ENCODE peak calls at places on chromosomes 1 and 21, in four cellular contexts. U, A, C and Z are unnamed samples. For H3K9me1, the result is how much of the 10 kb centered on the place peaks cover.

GRCh38 chr1:20472860-20473711 is 12.9 kb downstream of the CAMK2N1 start:
- DNase-seq in C (peak), A (no peak), U (peak), Z (peak)

GRCh38 chr1:214514819-214515383 is 36.5 kb downstream of the PTPN14 start:
- DNase-seq in A (no peak), U (no peak), C (no peak), Z (no peak)

GRCh38 chr21:37787456-37787855 is 128.8 kb downstream of the KCNJ6 start:
- DNase-seq in U (peak), A (peak), C (peak), Z (no peak)

GRCh38 chr1:29675481-29676263 is 439.4 kb downstream of the PTPRU start:
- DNase-seq in A (no peak), U (no peak), C (no peak), Z (no peak)

GRCh38 chr1:33211972-33212371 is 30.1 kb upstream of the TRIM62 start:
- DNase-seq in A (no peak), U (no peak), C (no peak), Z (no peak)

GRCh38 chr1:94083653-94084052 is 37.3 kb downstream of the ABCA4 start:
- DNase-seq in U (no peak), C (peak), A (no peak), Z (no peak)

GRCh38 chr1:31768407-31768806 is 4.3 kb upstream of the ADGRB2 start:
- DNase-seq in A (no peak), U (no peak), C (no peak), Z (no peak)

GRCh38 chr1:101407505-101408211 is 170.8 kb downstream of the S1PR1 start:
- DNase-seq in A (no peak), C (no peak), U (no peak), Z (no peak)

GRCh38 chr1:112388436-112388835 is 7.6 kb upstream of the CTTNBP2NL start:
- DNase-seq in U (peak), C (peak), A (no peak), Z (no peak)

GRCh38 chr21:27756191-27756590 is 789.3 kb upstream of the ADAMTS5 start:
- DNase-seq in C (no peak), A (no peak), U (no peak), Z (no peak)

GRCh38 chr1:216606047-216606637 is 117.1 kb downstream of the ESRRG start:
- DNase-seq in A (no peak), U (no peak), C (no peak), Z (no peak)

GRCh38 chr1:180168786-180169640 is 14.3 kb downstream of the QSOX1 start:
- DNase-seq in U (peak), C (peak), A (no peak), Z (peak)

GRCh38 chr21:38806153-38806941 is 618 bp downstream of the ETS2 start:
- DNase-seq in A (no peak), U (no peak), C (no peak), Z (peak)

GRCh38 chr1:161921990-161922389 is 101.7 kb downstream of the OLFML2B start:
- DNase-seq in U (peak), C (peak), A (no peak), Z (no peak)

GRCh38 chr1:103107696-103108524 is at the start of gene COL11A1:
- DNase-seq in C (no peak), U (no peak), A (no peak), Z (no peak)

GRCh38 chr21:21213297-21213696 is 215.1 kb downstream of the NCAM2 start:
- DNase-seq in A (no peak), U (peak), C (no peak), Z (no peak)

GRCh38 chr1:31095298-31095981 is 29.9 kb upstream of the PUM1 start:
- DNase-seq in C (peak), U (peak), A (no peak), Z (no peak)

GRCh38 chr1:230421485-230421884 is 4.6 kb downstream of the PGBD5 start:
- DNase-seq in A (no peak), C (no peak), U (no peak), Z (no peak)

GRCh38 chr1:54254055-54254454 is 54.1 kb downstream of the MRPL37 start:
- DNase-seq in A (no peak), U (peak), C (peak), Z (no peak)

GRCh38 chr1:225653463-225654276 is 747 bp upstream of the ENAH start:
- DNase-seq in C (peak), A (no peak), U (peak), Z (no peak)

GRCh38 chr1:33383974-33384767 is 46.7 kb downstream of the PHC2 start:
- DNase-seq in A (no peak), U (peak), C (peak), Z (no peak)

GRCh38 chr1:151324390-151324930 is 2.8 kb downstream of the PI4KB start:
- DNase-seq in A (no peak), C (no peak), U (no peak), Z (no peak)

GRCh38 chr1:222711319-222712252 is 705 bp downstream of the AIDA start:
- DNase-seq in U (peak), C (peak), A (no peak), Z (peak)

GRCh38 chr1:208741296-208741695 is 497.1 kb upstream of the PLXNA2 start:
- DNase-seq in C (no peak), U (no peak), A (no peak), Z (no peak)

GRCh38 chr1:100538935-100539835 is 1.2 kb downstream of the GPR88 start:
- DNase-seq in A (no peak), U (peak), C (peak), Z (no peak)

GRCh38 chr1:191709215-191709614 is 449.0 kb upstream of the RGS18 start:
- DNase-seq in A (no peak), U (no peak), C (no peak), Z (no peak)

GRCh38 chr1:117146570-117147340 is 25.2 kb upstream of the TRIM45 start:
- DNase-seq in U (peak), C (no peak), A (no peak), Z (no peak)

GRCh38 chr1:230909974-230910754 is 41.8 kb upstream of the C1orf198 start:
- DNase-seq in A (no peak), U (no peak), C (no peak), Z (no peak)

GRCh38 chr21:46507562-46507961 is 48.9 kb downstream of the DIP2A start:
- DNase-seq in U (no peak), A (no peak), C (no peak), Z (no peak)

GRCh38 chr21:26962516-26963305 is 4.2 kb downstream of the ADAMTS5 start:
- DNase-seq in A (no peak), U (no peak), C (no peak), Z (no peak)

GRCh38 chr1:15410223-15410883 is 665 bp downstream of the EFHD2 start:
- DNase-seq in A (no peak), C (no peak), U (no peak), Z (no peak)

GRCh38 chr1:32639489-32640075 is 10.8 kb downstream of the ZBTB8OS start:
- DNase-seq in C (no peak), A (no peak), U (peak), Z (no peak)

GRCh38 chr1:30837653-30838052 is 70.9 kb downstream of the SDC3 start:
- DNase-seq in A (no peak), U (no peak), C (no peak), Z (no peak)

DNA sequence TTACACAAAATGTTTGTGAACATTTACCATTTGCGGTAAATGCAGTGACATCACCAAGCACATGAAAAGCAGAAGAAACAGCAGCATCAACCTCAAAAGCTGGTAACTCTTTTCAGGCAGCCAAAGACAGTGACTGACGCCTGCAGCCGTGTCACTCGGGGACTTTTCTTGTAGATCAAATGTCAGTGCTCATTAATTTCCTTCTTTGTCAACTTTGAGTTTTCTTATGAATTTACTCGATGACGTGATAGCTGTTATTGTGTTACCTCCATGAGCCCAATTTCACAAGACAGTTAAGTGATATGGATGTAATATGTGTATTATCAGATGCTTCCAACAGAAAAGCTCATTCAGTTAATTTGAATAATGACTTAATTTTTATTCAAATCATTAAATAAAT is 92.4 kb downstream of the RIPK4 start:
- DNase-seq in C (no peak), A (no peak), U (no peak), Z (no peak)
- H3K9me1 ChIP-seq in C (under half), A (under half), U (under half), Z (under half)

DNA sequence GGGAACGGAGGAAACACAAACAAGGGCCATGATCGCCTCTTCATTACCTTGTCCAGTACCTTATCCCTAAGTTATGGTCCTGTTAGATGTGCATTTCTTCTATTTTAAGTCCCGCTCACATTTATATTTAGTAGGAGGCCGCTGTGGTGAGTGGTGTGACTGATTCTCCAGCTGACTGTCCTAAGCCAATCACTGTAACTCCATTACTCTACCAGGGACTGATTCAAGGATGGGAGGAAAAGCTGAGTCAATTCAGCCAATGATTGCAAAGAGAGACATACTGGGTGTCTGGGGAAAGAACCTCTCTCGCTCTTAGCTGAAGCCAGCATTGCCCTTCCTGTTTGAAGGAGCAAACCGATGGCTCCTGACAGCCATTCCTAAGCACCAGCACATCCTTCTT is 59.7 kb downstream of the TGFBR3 start:
- DNase-seq in C (no peak), U (no peak), A (no peak), Z (no peak)
- H3K9me1 ChIP-seq in C (under half), U (under half), A (under half), Z (under half)

DNA sequence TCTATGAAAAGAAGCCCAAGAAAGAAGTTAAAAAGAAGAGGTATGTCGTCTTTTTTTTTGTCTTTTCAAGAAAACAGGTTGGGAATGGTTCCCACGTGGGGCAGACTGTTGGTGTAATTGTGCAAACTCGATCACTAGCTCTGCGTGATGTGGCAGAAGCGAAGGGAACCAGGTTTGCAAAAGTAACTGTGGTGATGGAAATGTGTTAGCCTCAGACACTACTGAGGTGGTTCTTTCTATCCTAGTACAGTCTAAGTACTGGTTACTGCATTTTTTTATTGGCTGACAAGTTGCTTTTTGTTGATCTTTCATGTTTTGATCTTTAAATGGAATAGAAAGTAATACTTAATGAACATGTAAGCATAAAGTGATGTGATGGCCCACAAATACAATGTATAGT is 8.8 kb downstream of the RPL5 start:
- DNase-seq in U (no peak), C (no peak), A (no peak), Z (no peak)
- H3K9me1 ChIP-seq in U (under half), C (under half), A (under half), Z (under half)

GRCh38 chr1:231937013-231937754 is 310.6 kb downstream of the DISC1 start:
- DNase-seq in A (no peak), C (no peak), U (no peak), Z (no peak)

GRCh38 chr1:231933711-231934626 is 307.4 kb downstream of the DISC1 start:
- DNase-seq in A (no peak), U (no peak), C (peak), Z (no peak)

GRCh38 chr1:231931846-231932454 is 305.4 kb downstream of the DISC1 start:
- DNase-seq in U (no peak), A (no peak), C (no peak), Z (peak)

GRCh38 chr1:231935856-231936255 is 309.3 kb downstream of the DISC1 start:
- DNase-seq in U (no peak), A (no peak), C (no peak), Z (no peak)

GRCh38 chr1:231934797-231935196 is 308.2 kb downstream of the DISC1 start:
- DNase-seq in U (peak), A (no peak), C (peak), Z (no peak)
- H3K9me1 ChIP-seq in U (under half), A (under half), C (under half), Z (under half)

GRCh38 chr1:43621861-43622260 is 28.1 kb upstream of the KDM4A start:
- DNase-seq in U (no peak), C (no peak), A (no peak), Z (no peak)

GRCh38 chr1:43622471-43622870 is 27.5 kb upstream of the KDM4A start:
- DNase-seq in A (no peak), U (peak), C (no peak), Z (no peak)

GRCh38 chr1:43619996-43620920 is 29.7 kb upstream of the KDM4A start:
- DNase-seq in U (no peak), C (no peak), A (no peak), Z (no peak)

GRCh38 chr1:43621386-43621785 is 28.6 kb upstream of the KDM4A start:
- DNase-seq in U (no peak), A (no peak), C (no peak), Z (no peak)

GRCh38 chr1:43620956-43621355 is 29.0 kb upstream of the KDM4A start:
- DNase-seq in C (no peak), A (no peak), U (no peak), Z (peak)
- H3K9me1 ChIP-seq in C (under half), A (under half), U (under half), Z (under half)